ENCODE peak calls at places on chromosomes 1 and 21, in seven cellular contexts. L is sigmoid colon, E is fibroblast of lung, B is neuronal stem cell, A is astrocyte of the cerebellum, O is cardiac muscle cell, Z is aorta. W is an unnamed sample.

GRCh38 chr1:36367798-36368197 is 17.9 kb downstream of the STK40 start:
- DNase-seq in L (no peak), E (no peak), B (no peak), A (no peak), O (no peak), Z (no peak), W (no peak)

GRCh38 chr1:208654241-208654640 is 410.1 kb upstream of the PLXNA2 start:
- DNase-seq in L (no peak), E (peak; percentile 11), B (peak; percentile 21), A (peak; percentile 8), O (peak; percentile 21), Z (no peak), W (no peak)

GRCh38 chr1:243917863-243918565 is 68.0 kb upstream of the AKT3 start:
- DNase-seq in L (no peak), E (peak; percentile 37), B (no peak), A (no peak), O (peak; percentile 41), Z (no peak), W (no peak)

GRCh38 chr1:207805841-207806421 is 54.1 kb downstream of the CD46 start:
- DNase-seq in L (peak; percentile 96), E (peak; percentile 96), B (no peak), A (peak; percentile 64), O (peak; percentile 96), Z (peak; percentile 91), W (peak; percentile 96)

GRCh38 chr1:68495532-68495931 is 1.4 kb downstream of the DEPDC1 start:
- DNase-seq in L (no peak), E (peak; percentile 23), B (no peak), A (no peak), O (no peak), Z (no peak), W (no peak)

GRCh38 chr1:241837413-241837812 is 10.6 kb upstream of the EXO1 start:
- DNase-seq in L (no peak), E (no peak), B (no peak), A (no peak), O (no peak), Z (no peak), W (no peak)

GRCh38 chr1:28811766-28812668 is at the start of gene OPRD1:
- DNase-seq in L (no peak), E (no peak), B (no peak), A (no peak), O (no peak), Z (no peak), W (no peak)

GRCh38 chr1:30101016-30101415 is 622.4 kb downstream of the MATN1 start:
- DNase-seq in L (no peak), E (no peak), B (no peak), A (no peak), O (no peak), Z (no peak), W (no peak)

GRCh38 chr1:11930571-11931445 is 3.7 kb upstream of the PLOD1 start:
- DNase-seq in L (no peak), E (peak; percentile 63), B (no peak), A (no peak), O (peak; percentile 87), Z (no peak), W (no peak)

GRCh38 chr1:150895618-150896017 is 8.7 kb downstream of the CTXND2 start:
- DNase-seq in L (no peak), E (peak; percentile 12), B (no peak), A (no peak), O (no peak), Z (no peak), W (no peak)

DNA sequence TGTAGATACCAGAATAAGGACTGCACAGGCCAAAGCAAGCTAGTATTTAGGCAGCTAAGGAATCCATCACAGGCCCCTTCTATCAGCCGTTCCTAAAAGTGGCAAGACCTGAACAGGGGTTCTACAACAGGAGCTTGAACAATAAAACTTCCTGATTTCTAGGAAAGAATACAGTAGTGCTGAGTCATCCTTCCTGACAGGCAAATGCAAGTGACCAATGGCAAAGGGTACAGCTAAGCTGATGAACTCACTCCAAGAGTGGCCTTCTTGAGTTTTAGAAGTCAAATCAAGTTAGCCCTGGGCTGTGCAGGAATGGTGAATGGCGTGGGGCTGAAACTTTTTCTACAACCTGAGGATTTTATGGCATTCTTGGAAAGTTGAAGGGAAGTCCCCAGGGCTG is 112.9 kb downstream of the GREM2 start:
- DNase-seq in L (no peak), E (peak; percentile 40), B (no peak), A (no peak), O (peak; percentile 17), Z (no peak), W (no peak)
- H3K4me3 ChIP-seq in L (no peak overlapping the region), E (no peak overlapping the region), B (no peak overlapping the region), A (no peak overlapping the region), O (no peak overlapping the region), Z (no peak overlapping the region), W (no peak overlapping the region)

DNA sequence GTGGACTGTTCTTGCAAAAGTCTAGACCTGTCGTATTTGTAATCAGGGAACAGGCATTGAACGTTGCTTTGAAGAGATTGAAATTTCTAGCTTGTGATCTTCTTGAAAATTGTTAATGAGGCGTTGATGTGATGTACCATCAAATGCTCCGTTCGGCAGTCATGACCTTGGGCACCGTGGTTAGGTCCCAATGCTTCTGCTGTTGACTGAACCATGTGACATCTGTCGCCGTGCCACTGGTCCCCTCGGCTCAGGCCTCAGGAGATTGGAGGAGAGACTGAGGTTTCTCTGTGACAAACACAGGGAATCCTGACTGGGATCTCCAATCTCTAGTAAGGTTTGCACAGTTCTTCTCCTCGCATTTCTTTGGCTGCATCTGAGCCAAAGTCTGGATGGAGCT is 18.1 kb upstream of the KCNAB2 start:
- DNase-seq in L (no peak), E (no peak), B (no peak), A (no peak), O (no peak), Z (no peak), W (no peak)
- H3K4me3 ChIP-seq in L (no peak overlapping the region), E (no peak overlapping the region), B (no peak overlapping the region), A (no peak overlapping the region), O (no peak overlapping the region), Z (no peak overlapping the region), W (no peak overlapping the region)

DNA sequence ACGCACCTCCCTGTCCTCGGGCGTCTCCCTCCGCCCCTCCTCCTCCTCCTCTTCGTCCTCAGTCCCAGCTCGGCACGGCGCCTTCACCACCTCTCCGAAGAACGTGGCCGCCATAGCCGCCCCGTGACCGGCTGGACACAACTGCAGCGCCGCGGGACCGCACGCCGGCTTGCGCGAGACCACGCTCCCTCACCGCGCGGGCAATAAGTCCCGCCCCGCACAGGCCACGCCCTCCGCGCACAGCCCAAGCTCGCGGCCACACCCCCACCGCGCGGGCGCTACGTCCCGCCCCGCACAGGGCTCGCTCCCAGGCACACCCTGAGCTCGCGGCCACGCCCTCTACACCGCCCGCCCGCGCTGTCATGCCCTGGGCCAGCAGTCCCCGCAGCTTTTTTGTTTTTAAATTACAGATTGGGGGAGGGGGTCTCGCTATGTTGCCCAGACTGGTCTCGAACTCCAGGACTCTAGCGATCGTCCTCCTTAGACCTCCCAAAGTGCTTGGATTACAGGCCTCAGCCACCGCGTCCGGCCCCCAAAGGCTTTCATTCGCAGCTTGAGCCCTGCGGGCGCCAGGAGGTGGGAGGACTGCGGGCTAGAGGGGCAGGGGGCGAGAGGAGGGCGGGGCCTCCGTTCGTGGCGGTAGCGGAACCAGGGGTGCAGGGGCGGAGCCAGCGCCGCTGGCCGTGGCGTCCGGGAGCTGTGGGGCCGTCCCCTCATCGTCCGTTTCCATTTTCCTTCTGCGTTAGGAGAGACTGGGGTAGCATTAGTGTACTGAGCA is at the start of gene PSMG1:
- DNase-seq in L (peak; percentile 96), E (peak; percentile 93), B (peak; percentile 92), A (peak; percentile 85), O (peak; percentile 97), Z (peak; percentile 97), W (peak; percentile 97)
- H3K4me3 ChIP-seq in L (peak within 1 kb of the TSS; percentile 76), E (peak within 1 kb of the TSS; percentile 78), B (peak within 1 kb of the TSS; percentile 98), A (peak within 1 kb of the TSS; percentile 86), O (peak within 1 kb of the TSS; percentile 74), Z (peak within 1 kb of the TSS; percentile 51), W (peak within 1 kb of the TSS; percentile 73)

GRCh38 chr1:145961425-145962156 is 2.8 kb downstream of the ANKRD34A start:
- DNase-seq in L (peak; percentile 86), E (no peak), B (no peak), A (no peak), O (peak; percentile 28), Z (peak; percentile 72), W (peak; percentile 53)
- H3K4me3 ChIP-seq in L (peak overlapping the region; percentile 60), E (peak overlapping the region; percentile 58), B (peak overlapping the region; percentile 66), A (peak overlapping the region; percentile 58), O (peak overlapping the region; percentile 60), Z (peak overlapping the region; percentile 15), W (peak overlapping the region; percentile 55)

GRCh38 chr1:54980528-54981241 is at the start of gene TMEM61:
- DNase-seq in L (no peak), E (no peak), B (no peak), A (no peak), O (no peak), Z (no peak), W (no peak)

GRCh38 chr1:54979327-54979891 is 1.0 kb upstream of the TMEM61 start:
- DNase-seq in L (no peak), E (no peak), B (no peak), A (no peak), O (no peak), Z (no peak), W (no peak)

GRCh38 chr1:54978528-54979326 is 1.7 kb upstream of the TMEM61 start:
- DNase-seq in L (no peak), E (no peak), B (no peak), A (no peak), O (no peak), Z (no peak), W (no peak)

GRCh38 chr1:54981466-54981865 is 1.0 kb downstream of the TMEM61 start:
- DNase-seq in L (no peak), E (no peak), B (no peak), A (no peak), O (no peak), Z (no peak), W (no peak)

GRCh38 chr1:54980046-54980527 is 341 bp upstream of the TMEM61 start:
- DNase-seq in L (no peak), E (no peak), B (no peak), A (no peak), O (no peak), Z (no peak), W (no peak)
- H3K4me3 ChIP-seq in L (peak overlapping the region; percentile 51), E (no peak overlapping the region), B (no peak overlapping the region), A (peak overlapping the region; percentile 37), O (peak overlapping the region; percentile 26), Z (peak overlapping the region; percentile 82), W (peak overlapping the region; percentile 55)

W was measured in tibial artery.